ENCODE peak calls at places on chromosomes 6 and 20, in eight cellular contexts. H is testis, Y is colonic mucosa, J is lower lobe of right lung, N is left ventricle myocardium inferior, Z is uterus, F is brain microvascular endothelial cell, K is pancreas. X is an unnamed sample. For H3K36me3, the result is how much of the 10 kb centered on the place peaks cover.

GRCh38 chr20:8854566-8854965 is 214.3 kb upstream of the PLCB4 start:
- DNase-seq in F (peak), Y (peak), H (peak), K (no peak), Z (peak), J (peak), N (peak), X (no peak)

GRCh38 chr6:170260686-170261085 is 30.2 kb downstream of the DLL1 start:
- DNase-seq in J (no peak), H (no peak), N (no peak), K (no peak), F (no peak), Y (no peak), Z (no peak), X (no peak)

GRCh38 chr20:46207031-46207549 is 89.0 kb downstream of the CD40 start:
- DNase-seq in N (no peak), F (no peak), Z (no peak), Y (no peak), K (no peak), H (peak), J (no peak), X (no peak)

GRCh38 chr6:116266803-116267202 is 12.9 kb downstream of the TSPYL1 start:
- DNase-seq in K (no peak), N (no peak), F (no peak), Y (no peak), Z (no peak), J (no peak), H (no peak), X (peak)

GRCh38 chr6:142868917-142869316 is 76.1 kb downstream of the HIVEP2 start:
- DNase-seq in Z (no peak), H (no peak), N (no peak), Y (no peak), F (no peak), J (no peak), K (no peak), X (no peak)

GRCh38 chr20:16803965-16804792 is 56.0 kb downstream of the OTOR start:
- DNase-seq in J (peak), Y (peak), K (peak), F (peak), N (peak), H (peak), Z (no peak), X (peak)

GRCh38 chr20:47400685-47401084 is 44.2 kb upstream of the ZMYND8 start:
- DNase-seq in N (no peak), Z (no peak), F (no peak), J (no peak), K (no peak), H (peak), Y (no peak), X (no peak)

GRCh38 chr20:37880726-37881591 is 22.0 kb upstream of the VSTM2L start:
- DNase-seq in N (peak), K (no peak), H (peak), F (no peak), J (no peak), Y (no peak), Z (peak), X (peak)

GRCh38 chr6:17001188-17001587 is 100.7 kb upstream of the STMND1 start:
- DNase-seq in H (no peak), N (no peak), J (no peak), F (no peak), K (no peak), Y (no peak), Z (no peak), X (no peak)

GRCh38 chr6:88835210-88835609 is 128.2 kb downstream of the RNGTT start:
- DNase-seq in H (no peak), F (no peak), J (no peak), N (no peak), K (no peak), Z (no peak), Y (no peak), X (no peak)

GRCh38 chr6:92617726-92618125 is 801.6 kb downstream of the EPHA7 start:
- DNase-seq in H (no peak), J (no peak), Y (no peak), N (no peak), K (no peak), Z (no peak), F (no peak), X (no peak)

GRCh38 chr6:144911322-144911721 is 626.2 kb downstream of the UTRN start:
- DNase-seq in J (no peak), Y (no peak), K (no peak), N (no peak), Z (no peak), F (no peak), H (no peak), X (no peak)
- TF ChIP-seq CTCF in J (no peak), Y (no peak), K (no peak), N (no peak), Z (no peak), F (no peak), H (no peak), X (no peak)

GRCh38 chr6:26173836-26174144 is 86.6 kb downstream of the HFE start:
- DNase-seq in F (no peak), H (no peak), N (no peak), J (no peak), Z (no peak), K (no peak), Y (peak), X (no peak)
- H3K4me3 ChIP-seq in F (no peak), H (no peak), N (no peak), J (no peak), Z (no peak), K (no peak), Y (no peak), X (no peak)

GRCh38 chr6:148747145-148747492 is 289 bp downstream of the UST start:
- DNase-seq in Z (peak), K (peak), J (peak), N (peak), H (peak), F (no peak), Y (peak), X (no peak)
- H3K36me3 ChIP-seq in Z (under half), K (under half), J (under half), N (under half), H (under half), F (under half), Y (under half), X (under half)

DNA sequence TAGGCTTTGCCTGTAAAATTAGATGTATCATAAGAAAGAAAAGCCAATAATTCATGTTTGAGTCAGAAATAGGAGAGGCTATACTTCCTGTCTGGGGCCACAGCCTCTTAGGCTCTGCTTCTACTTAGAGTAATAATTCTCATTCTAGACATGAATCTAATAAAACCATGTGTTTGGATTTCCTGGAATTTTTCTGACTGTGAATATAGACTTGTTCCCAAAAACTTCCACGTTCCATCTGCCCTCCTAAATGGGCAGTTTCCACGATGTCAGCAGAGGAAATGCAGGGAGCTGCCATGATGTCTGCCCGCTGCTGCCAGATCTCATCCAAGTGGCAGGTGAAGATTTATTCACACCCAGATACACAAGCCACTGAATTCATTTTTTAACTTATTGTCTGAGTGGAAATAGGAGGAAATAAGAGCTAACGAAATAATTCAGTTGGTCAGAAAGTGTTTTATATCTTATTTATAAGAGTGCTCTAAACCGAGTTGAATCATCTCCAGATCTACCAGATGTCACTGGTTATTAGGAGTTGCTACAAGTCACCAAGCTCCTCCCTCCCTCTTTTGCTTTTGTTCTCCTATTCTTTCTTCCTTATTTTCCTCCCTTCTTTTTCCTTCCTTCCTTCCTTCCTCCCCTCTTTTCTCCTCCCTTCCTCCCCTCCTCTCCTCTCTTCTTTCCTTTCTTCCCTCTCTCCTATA is 69.3 kb downstream of the ALDH8A1 start:
- DNase-seq in N (no peak), Z (no peak), Y (no peak), F (no peak), H (no peak), K (no peak), J (no peak), X (no peak)
- TF ChIP-seq CTCF in N (no peak), Z (no peak), Y (no peak), F (no peak), H (no peak), K (no peak), J (no peak), X (no peak)

GRCh38 chr20:58906111-58906510 is 53.6 kb downstream of the GNAS start:
- DNase-seq in N (no peak), H (no peak), J (no peak), Z (no peak), F (no peak), K (no peak), Y (no peak), X (no peak)

GRCh38 chr20:58906894-58907293 is 54.4 kb downstream of the GNAS start:
- DNase-seq in N (no peak), Z (no peak), H (no peak), F (peak), J (no peak), K (no peak), Y (no peak), X (peak)

GRCh38 chr20:58908941-58909340 is 56.4 kb downstream of the GNAS start:
- DNase-seq in J (no peak), Y (no peak), F (no peak), H (peak), N (no peak), K (no peak), Z (no peak), X (no peak)

GRCh38 chr20:58908216-58908615 is 55.7 kb downstream of the GNAS start:
- DNase-seq in H (no peak), F (no peak), N (no peak), K (no peak), Z (no peak), Y (no peak), J (no peak), X (no peak)

DNA sequence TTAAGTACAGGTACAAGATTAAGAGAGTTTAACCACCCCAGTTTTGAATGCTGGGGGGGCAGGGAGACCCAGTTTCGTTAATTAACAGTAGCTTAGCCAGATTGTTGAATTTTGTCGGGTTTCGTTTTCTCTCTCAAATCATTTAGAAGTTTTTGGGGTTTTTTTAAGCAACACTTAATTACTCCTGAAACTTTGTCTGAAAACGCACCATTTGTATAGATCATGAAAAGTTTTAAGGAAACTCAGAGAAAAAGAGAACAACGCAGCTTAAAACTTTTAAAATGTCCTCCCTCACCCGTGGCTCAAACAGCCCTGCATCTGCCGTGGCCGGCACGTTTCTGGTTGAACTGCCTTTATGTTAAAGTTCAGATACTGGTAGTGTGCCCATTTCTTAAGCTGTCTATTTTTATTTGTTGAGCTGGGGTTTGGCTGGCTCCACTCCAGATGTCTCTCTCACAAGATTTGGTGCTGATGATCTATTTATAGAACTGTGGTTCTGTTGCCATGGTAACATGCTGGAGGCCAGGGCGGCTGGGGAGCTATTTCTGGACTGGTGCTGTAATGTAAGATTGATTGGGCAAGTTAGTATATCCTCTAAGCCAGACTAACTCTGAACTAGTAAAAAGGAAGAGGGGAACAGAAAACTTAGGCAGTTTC is 55.1 kb downstream of the GNAS start:
- DNase-seq in Z (peak), J (peak), N (peak), Y (peak), K (peak), H (peak), F (peak), X (peak)
- H3K4me3 ChIP-seq in Z (no peak), J (peak), N (peak), Y (no peak), K (peak), H (peak), F (no peak), X (no peak)

DNA sequence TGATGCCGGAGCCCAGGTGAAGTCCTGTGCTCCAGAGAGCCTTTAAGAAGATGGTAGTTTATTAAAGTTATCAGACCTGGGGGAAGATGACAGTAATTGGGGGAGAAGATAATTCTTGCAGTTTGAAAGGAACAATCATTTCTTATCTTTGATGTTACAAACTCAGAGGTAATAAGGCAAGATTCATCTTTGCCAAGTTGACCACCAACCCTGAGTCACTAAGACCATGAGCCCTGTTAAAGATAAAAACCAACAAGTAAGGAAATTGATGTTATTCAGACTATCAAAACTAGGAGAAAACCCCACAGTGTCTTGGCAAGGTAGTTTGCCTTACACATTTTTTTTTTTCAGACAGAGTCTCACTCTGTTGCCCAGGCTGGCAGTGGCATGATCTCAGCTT is 73.1 kb downstream of the MKKS start:
- DNase-seq in N (no peak), Z (no peak), K (no peak), Y (no peak), F (peak), J (no peak), H (no peak), X (no peak)
- H3K36me3 ChIP-seq in N (under half), Z (under half), K (under half), Y (under half), F (under half), J (under half), H (under half), X (under half)

X was measured in bronchial epithelial cell.